ENCODE peak calls at places on chromosome 21, in five cellular contexts. V is K562, U is SK-N-SH, G is H1, B is GM12878. D is an unnamed sample.

GRCh38 chr21:14740692-14741091 is 194.6 kb upstream of the SAMSN1 start:
- DNase-seq in V (no peak), U (no peak), G (no peak), B (no peak), D (no peak)

GRCh38 chr21:26961704-26962103 is 5.2 kb downstream of the ADAMTS5 start:
- DNase-seq in V (peak), U (peak), G (no peak), B (no peak), D (no peak)

GRCh38 chr21:35100351-35100771 is 51.3 kb upstream of the RUNX1 start:
- DNase-seq in V (peak), U (no peak), G (no peak), B (no peak), D (no peak)

GRCh38 chr21:25501996-25502665 is 105.2 kb downstream of the MRPL39 start:
- DNase-seq in V (no peak), U (no peak), G (no peak), B (peak), D (no peak)

GRCh38 chr21:29194342-29194741 is 63.9 kb downstream of the MAP3K7CL start:
- DNase-seq in V (no peak), U (no peak), G (no peak), B (no peak), D (peak)

GRCh38 chr21:46375560-46376230 is 51.7 kb downstream of the PCNT start:
- DNase-seq in V (no peak), U (no peak), G (no peak), B (no peak), D (no peak)

GRCh38 chr21:25942145-25942544 is 207.4 kb downstream of the GABPA start:
- DNase-seq in V (no peak), U (no peak), G (no peak), B (no peak), D (no peak)

GRCh38 chr21:26946744-26947446 is 20.0 kb downstream of the ADAMTS5 start:
- DNase-seq in V (no peak), U (no peak), G (no peak), B (no peak), D (no peak)

GRCh38 chr21:35238119-35238518 is 189.0 kb upstream of the RUNX1 start:
- DNase-seq in V (no peak), U (no peak), G (no peak), B (no peak), D (no peak)

GRCh38 chr21:26085882-26086281 is 84.7 kb downstream of the APP start:
- DNase-seq in V (no peak), U (no peak), G (no peak), B (no peak), D (no peak)

GRCh38 chr21:17818158-17819113 is 720 bp downstream of the C21orf91 start:
- DNase-seq in V (no peak), U (peak), G (no peak), B (no peak), D (peak)

GRCh38 chr21:33434770-33435360 is 31.7 kb downstream of the IFNGR2 start:
- DNase-seq in V (no peak), U (no peak), G (no peak), B (peak), D (no peak)

GRCh38 chr21:38170705-38171682 is 85.8 kb upstream of the KCNJ15 start:
- DNase-seq in V (no peak), U (no peak), G (no peak), B (no peak), D (no peak)

GRCh38 chr21:46078322-46078981 is 19.5 kb upstream of the COL6A2 start:
- DNase-seq in V (no peak), U (no peak), G (no peak), B (no peak), D (no peak)

GRCh38 chr21:35540950-35541632 is 492.0 kb upstream of the RUNX1 start:
- DNase-seq in V (no peak), U (no peak), G (no peak), B (no peak), D (no peak)

GRCh38 chr21:14454642-14455009 is 71.7 kb upstream of the HSPA13 start:
- DNase-seq in V (peak), U (no peak), G (no peak), B (peak), D (no peak)

GRCh38 chr21:46066843-46067331 is 31.0 kb upstream of the COL6A2 start:
- DNase-seq in V (no peak), U (no peak), G (no peak), B (no peak), D (no peak)

GRCh38 chr21:29372063-29372802 is 73.5 kb downstream of the BACH1 start:
- DNase-seq in V (peak), U (peak), G (no peak), B (peak), D (no peak)

GRCh38 chr21:15775981-15776380 is 46.2 kb downstream of the USP25 start:
- DNase-seq in V (no peak), U (no peak), G (no peak), B (no peak), D (no peak)

GRCh38 chr21:29334717-29335428 is 36.2 kb downstream of the BACH1 start:
- DNase-seq in V (no peak), U (no peak), G (no peak), B (no peak), D (no peak)

GRCh38 chr21:38475519-38475918 is 22.8 kb downstream of the ERG start:
- DNase-seq in V (no peak), U (no peak), G (no peak), B (no peak), D (no peak)

GRCh38 chr21:35212393-35213127 is 163.5 kb upstream of the RUNX1 start:
- DNase-seq in V (no peak), U (no peak), G (no peak), B (no peak), D (no peak)

GRCh38 chr21:22900511-22900910 is 1902.3 kb downstream of the NCAM2 start:
- DNase-seq in V (no peak), U (peak), G (no peak), B (no peak), D (no peak)

GRCh38 chr21:35088235-35088865 is 39.2 kb upstream of the RUNX1 start:
- DNase-seq in V (no peak), U (no peak), G (no peak), B (no peak), D (no peak)

GRCh38 chr21:15134711-15135110 is 69.9 kb upstream of the NRIP1 start:
- DNase-seq in V (no peak), U (no peak), G (no peak), B (no peak), D (no peak)

GRCh38 chr21:27776925-27777553 is 810.2 kb upstream of the ADAMTS5 start:
- DNase-seq in V (no peak), U (no peak), G (no peak), B (no peak), D (peak)

GRCh38 chr21:16116798-16117197 is 387.0 kb downstream of the USP25 start:
- DNase-seq in V (no peak), U (no peak), G (no peak), B (no peak), D (no peak)

GRCh38 chr21:14716761-14717396 is 170.8 kb upstream of the SAMSN1 start:
- DNase-seq in V (no peak), U (no peak), G (no peak), B (no peak), D (no peak)

GRCh38 chr21:45868488-45868887 is 113.1 kb upstream of the COL6A1 start:
- DNase-seq in V (no peak), U (no peak), G (no peak), B (no peak), D (no peak)

GRCh38 chr21:17813353-17813752 is 5.8 kb downstream of the C21orf91 start:
- DNase-seq in V (no peak), U (no peak), G (no peak), B (no peak), D (no peak)

GRCh38 chr21:25127007-25127406 is 480.3 kb downstream of the MRPL39 start:
- DNase-seq in V (no peak), U (no peak), G (no peak), B (no peak), D (no peak)

GRCh38 chr21:46114963-46115362 is 17.1 kb downstream of the COL6A2 start:
- DNase-seq in V (no peak), U (peak), G (no peak), B (no peak), D (no peak)

DNA sequence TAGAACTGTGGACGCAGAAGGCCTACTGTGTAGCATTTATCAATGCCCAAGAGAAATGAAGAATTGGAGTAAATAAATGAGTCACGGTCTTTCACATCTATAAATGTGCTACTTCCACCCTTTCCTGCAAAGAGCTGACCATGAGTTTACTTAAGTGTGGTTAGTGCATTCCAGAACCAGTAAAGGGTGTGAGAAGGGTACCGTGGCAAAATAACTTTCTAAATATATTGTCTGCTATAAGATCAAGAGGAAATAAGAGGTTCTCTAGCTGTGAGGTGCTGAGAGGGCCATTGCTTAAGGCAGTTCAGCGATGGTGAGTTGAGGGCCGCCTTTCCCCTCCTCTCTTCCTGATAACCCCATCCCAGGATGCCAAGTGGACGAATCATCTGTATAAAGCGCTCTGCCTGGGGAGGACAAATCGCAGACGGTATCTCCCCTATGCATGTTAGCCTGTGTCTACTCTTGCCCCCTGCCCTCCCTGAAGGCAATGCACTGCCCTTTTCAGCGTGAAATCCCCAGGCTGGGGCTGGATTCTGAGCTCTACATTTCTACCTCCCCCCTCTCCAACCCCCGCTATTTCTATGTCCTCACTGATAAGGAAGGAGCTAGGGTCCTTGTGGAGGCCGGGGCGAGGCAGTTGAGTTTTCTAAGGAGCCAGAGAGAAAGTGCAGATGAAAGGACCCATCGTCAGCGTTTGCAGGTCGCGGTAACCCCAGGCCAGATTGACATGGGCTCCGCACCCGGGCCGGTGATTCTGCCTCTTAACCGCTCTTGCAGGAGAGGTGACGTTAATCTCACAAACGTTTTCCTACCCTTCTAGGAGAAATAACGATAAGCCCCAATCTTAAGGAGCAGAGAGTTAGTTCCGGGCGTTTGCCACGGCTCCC is 1.5 kb upstream of the NCAM2 start:
- DNase-seq in V (no peak), U (no peak), G (no peak), B (no peak), D (no peak)
- TF ChIP-seq JUND in V (no peak), U (no peak), G (no peak), B (no peak), D (no peak)

GRCh38 chr21:42135386-42136040 is 64.4 kb downstream of the UMODL1 start:
- DNase-seq in V (no peak), U (no peak), G (no peak), B (no peak), D (no peak)
- TF ChIP-seq JUND in V (no peak), U (no peak), G (no peak), B (no peak), D (no peak)

GRCh38 chr21:44253832-44254700 is 7.6 kb downstream of the DNMT3L start:
- DNase-seq in V (no peak), U (no peak), G (no peak), B (no peak), D (no peak)
- TF ChIP-seq JUND in V (no peak), U (no peak), G (no peak), B (no peak), D (no peak)

DNA sequence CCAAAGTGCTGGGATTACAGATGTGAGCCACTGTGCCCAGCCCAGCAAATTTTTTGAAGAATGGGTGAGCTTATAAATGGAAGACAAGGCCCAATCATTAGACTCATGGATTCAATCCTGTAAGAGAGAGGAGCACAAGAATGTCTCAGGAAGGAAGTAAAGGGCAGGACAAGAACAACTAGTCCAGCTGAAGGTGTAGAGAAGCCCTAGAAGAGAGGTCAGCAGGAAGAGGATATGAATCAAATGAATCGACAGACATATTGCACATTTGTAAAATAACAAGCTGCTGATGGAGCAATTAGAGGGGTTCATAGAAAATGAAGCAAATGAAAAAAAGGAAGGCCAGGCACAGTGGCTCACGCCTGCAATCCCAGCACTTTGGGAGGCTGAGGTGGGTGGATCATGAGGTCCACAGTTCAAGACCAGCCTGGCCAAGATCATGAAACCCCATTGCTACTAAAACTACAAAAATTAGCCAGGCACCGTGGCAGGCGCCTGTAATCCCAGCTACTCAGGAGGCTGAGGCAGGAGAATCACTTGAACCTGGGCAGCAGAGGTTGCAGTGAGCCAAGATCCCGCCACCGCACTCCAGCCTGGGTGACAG is 74.9 kb downstream of the MIS18A start:
- DNase-seq in V (no peak), U (no peak), G (no peak), B (no peak), D (no peak)
- TF ChIP-seq JUND in V (no peak), U (no peak), G (no peak), B (no peak), D (no peak)

DNA sequence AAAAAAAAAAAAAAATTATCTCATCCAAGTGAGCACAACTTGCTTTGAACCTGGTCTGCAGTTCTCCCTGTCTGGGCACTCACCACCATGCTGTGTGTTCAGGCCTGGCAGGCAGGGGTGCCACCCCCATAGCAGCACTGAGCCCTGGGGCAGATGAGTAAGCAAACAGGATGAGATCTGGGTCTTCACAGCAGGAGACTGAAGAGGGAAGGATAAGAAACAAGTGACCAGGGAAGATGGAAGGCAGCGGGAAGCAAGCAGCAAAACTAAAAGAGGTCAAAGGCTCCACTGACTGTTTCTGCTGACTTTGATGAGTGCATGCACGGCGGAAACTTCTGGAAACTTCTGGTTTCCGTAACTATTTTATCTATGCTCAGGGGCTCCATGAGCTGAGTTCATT is 133.5 kb upstream of the SOD1 start:
- DNase-seq in V (no peak), U (no peak), G (no peak), B (no peak), D (no peak)
- TF ChIP-seq JUND in V (no peak), U (no peak), G (no peak), B (no peak), D (no peak)

DNA sequence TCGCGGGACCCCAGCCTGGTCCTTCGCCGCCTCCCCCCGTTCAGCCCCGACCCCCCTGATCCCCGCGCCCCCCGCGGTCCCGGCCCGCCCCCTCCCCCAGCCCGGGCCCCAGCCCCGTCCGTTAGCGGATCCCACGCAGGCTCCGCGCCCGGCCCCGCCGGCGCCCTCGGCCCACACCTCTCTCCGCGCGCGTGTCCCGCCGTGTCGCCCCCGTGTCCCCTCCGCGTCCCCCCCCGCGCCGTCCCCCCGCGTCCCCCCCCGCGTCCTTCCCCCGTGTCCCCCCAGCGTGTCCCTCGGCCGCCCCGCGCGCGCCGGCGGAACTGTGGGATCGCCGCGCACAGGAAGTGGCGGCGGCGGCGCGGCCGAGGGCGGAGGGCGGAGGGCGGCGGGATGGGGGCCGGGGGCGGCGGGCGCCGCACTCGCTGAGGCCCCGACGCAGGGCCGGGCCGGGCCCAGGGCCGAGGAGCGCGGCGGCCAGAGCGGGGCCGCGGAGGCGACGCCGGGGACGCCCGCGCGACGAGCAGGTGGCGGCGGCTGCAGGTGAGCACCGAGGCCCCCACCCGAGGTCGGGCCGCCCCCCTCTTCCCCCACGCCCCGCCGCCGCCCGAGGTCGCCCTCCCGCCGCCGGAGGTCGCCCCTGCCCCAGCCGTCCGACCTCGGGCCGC is at the start of gene AGPAT3:
- DNase-seq in V (peak), U (peak), G (no peak), B (no peak), D (peak)
- TF ChIP-seq JUND in V (no peak), U (no peak), G (no peak), B (no peak), D (no peak)

GRCh38 chr21:36839123-36839522 is 127.3 kb downstream of the HLCS start:
- DNase-seq in V (no peak), U (no peak), G (no peak), B (no peak), D (no peak)

GRCh38 chr21:36834192-36834591 is 132.3 kb downstream of the HLCS start:
- DNase-seq in V (no peak), U (no peak), G (no peak), B (no peak), D (no peak)

GRCh38 chr21:36839735-36840134 is 126.7 kb downstream of the HLCS start:
- DNase-seq in V (no peak), U (no peak), G (no peak), B (no peak), D (no peak)

GRCh38 chr21:36830041-36830440 is 131.1 kb downstream of the SIM2 start:
- DNase-seq in V (no peak), U (no peak), G (no peak), B (no peak), D (no peak)

DNA sequence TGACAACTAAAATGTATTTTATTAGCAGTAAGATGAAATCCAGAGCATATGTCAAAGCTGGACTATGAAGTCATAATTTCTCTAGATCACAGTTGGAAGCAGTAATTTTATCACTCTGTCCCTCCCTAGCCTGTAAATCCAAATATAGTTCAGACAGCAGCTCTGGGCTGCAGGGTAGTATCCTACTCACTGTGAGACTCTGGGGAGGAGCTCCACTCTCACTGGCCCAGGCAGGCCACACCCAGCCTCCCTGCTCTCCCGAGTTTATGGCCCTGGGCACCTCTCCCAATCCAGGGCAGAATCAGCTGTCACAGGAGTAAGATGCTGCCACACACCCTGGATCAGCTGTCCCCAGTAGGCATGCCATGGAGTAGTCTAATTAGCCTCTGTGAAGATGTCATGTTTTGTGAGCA is 131.1 kb downstream of the HLCS start:
- DNase-seq in V (no peak), U (peak), G (no peak), B (no peak), D (no peak)
- TF ChIP-seq JUND in V (no peak), U (no peak), G (no peak), B (no peak), D (no peak)

DNA sequence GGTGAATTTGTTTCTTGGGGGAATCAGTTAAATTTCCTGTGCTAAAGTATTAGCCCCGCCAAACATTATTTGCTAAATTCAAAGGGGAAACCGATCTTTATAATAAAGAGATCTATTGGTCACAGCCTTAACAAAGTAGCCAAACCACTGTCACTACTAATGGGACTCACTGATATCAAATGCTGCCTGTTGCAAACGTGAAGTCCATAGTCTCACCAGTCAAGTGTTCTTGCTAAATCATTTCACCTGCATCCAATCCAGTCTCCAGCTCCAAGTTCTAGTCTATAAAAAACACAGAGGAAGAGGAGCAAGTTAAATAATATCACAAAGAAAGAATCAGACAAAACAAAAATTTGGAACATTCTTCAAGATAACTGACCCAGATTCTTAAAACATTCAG is 30.1 kb downstream of the SH3BGR start:
- DNase-seq in V (no peak), U (no peak), G (no peak), B (no peak), D (no peak)
- TF ChIP-seq JUND in V (no peak), U (no peak), G (no peak), B (no peak), D (no peak)

GRCh38 chr21:40512590-40512989 is 334.4 kb downstream of the DSCAM start:
- DNase-seq in V (peak), U (peak), G (no peak), B (no peak), D (peak)
- TF ChIP-seq JUND in V (no peak), U (no peak), G (no peak), B (no peak), D (no peak)

GRCh38 chr21:44428281-44428942 is 26.9 kb upstream of the LRRC3 start:
- DNase-seq in V (peak), U (peak), G (peak), B (no peak), D (peak)
- TF ChIP-seq JUND in V (no peak), U (no peak), G (no peak), B (no peak), D (no peak)

D was measured in T47D.